ENCODE peak calls at places on chromosomes 1 and 21, in eight cellular contexts. H is fibroblast of lung, O is epithelial cell of proximal tubule, T is sigmoid colon, Z is tibial artery, N is foreskin fibroblast, R is bronchial epithelial cell, G is A549. I is an unnamed sample.

GRCh38 chr1:94044290-94044790 is 76.6 kb downstream of the ABCA4 start:
- DNase-seq in Z (no peak), R (no peak), T (no peak), G (no peak), O (no peak), N (no peak), H (no peak), I (no peak)

GRCh38 chr1:106817626-106818025 is 238.8 kb upstream of the PRMT6 start:
- DNase-seq in N (no peak), Z (no peak), H (no peak), O (no peak), G (no peak), R (no peak), T (no peak), I (no peak)

GRCh38 chr1:238161955-238162354 is 271.2 kb upstream of the ZP4 start:
- DNase-seq in H (no peak), G (no peak), T (no peak), O (no peak), Z (no peak), R (no peak), N (no peak), I (no peak)

GRCh38 chr1:5701642-5702041 is 290.6 kb downstream of the NPHP4 start:
- DNase-seq in N (no peak), O (no peak), T (no peak), G (no peak), H (no peak), Z (no peak), R (no peak), I (no peak)

GRCh38 chr1:32992489-32993214 is 28.0 kb upstream of the RNF19B start:
- DNase-seq in O (no peak), H (peak), N (peak), Z (peak), G (peak), R (peak), T (peak), I (peak)

GRCh38 chr1:84355556-84355955 is 42.7 kb upstream of the DNASE2B start:
- DNase-seq in Z (no peak), O (no peak), T (no peak), H (no peak), N (no peak), R (no peak), G (no peak), I (no peak)

GRCh38 chr1:28456078-28456477 is 49.8 kb upstream of the RCC1 start:
- DNase-seq in R (peak), N (peak), H (peak), O (no peak), T (no peak), G (no peak), Z (no peak), I (peak)

GRCh38 chr21:44455524-44456206 is 355 bp downstream of the LRRC3 start:
- DNase-seq in H (peak), N (peak), G (peak), Z (no peak), R (no peak), O (no peak), T (peak), I (peak)

GRCh38 chr1:221742555-221743415 is 896 bp upstream of the DUSP10 start:
- DNase-seq in N (peak), Z (peak), H (peak), T (peak), G (peak), O (no peak), R (peak), I (peak)

GRCh38 chr1:78274814-78275213 is 216.0 kb upstream of the PTGFR start:
- DNase-seq in T (no peak), R (peak), Z (no peak), N (no peak), H (peak), G (no peak), O (no peak), I (peak)

GRCh38 chr1:245512980-245513578 is 358.3 kb downstream of the KIF26B start:
- DNase-seq in R (no peak), Z (no peak), H (peak), N (no peak), T (no peak), O (no peak), G (no peak), I (no peak)

GRCh38 chr1:205505791-205506190 is 1.3 kb downstream of the CDK18 start:
- DNase-seq in T (peak), H (no peak), G (no peak), N (no peak), R (peak), O (no peak), Z (peak), I (peak)

GRCh38 chr1:108877858-108878257 is 1.1 kb downstream of the GPSM2 start:
- DNase-seq in G (no peak), N (no peak), T (no peak), R (peak), H (peak), Z (no peak), O (no peak), I (no peak)

GRCh38 chr1:24751833-24752232 is 6.6 kb downstream of the CLIC4 start:
- DNase-seq in G (no peak), O (no peak), T (no peak), R (no peak), H (no peak), N (no peak), Z (no peak), I (no peak)

GRCh38 chr1:219528633-219529032 is 84.3 kb downstream of the ZC3H11B start:
- DNase-seq in G (no peak), O (no peak), H (no peak), Z (no peak), N (no peak), T (no peak), R (no peak), I (no peak)

GRCh38 chr1:108130812-108131211 is 69.3 kb downstream of the SLC25A24 start:
- DNase-seq in Z (no peak), N (no peak), O (no peak), T (no peak), G (no peak), H (no peak), R (no peak), I (no peak)

GRCh38 chr1:32101233-32101681 is 6.6 kb upstream of the KPNA6 start:
- DNase-seq in Z (no peak), N (peak), R (peak), O (no peak), G (no peak), T (no peak), H (peak), I (no peak)

GRCh38 chr21:36076878-36077658 is 7.2 kb downstream of the CBR1 start:
- DNase-seq in N (no peak), T (no peak), H (no peak), R (no peak), O (no peak), Z (no peak), G (peak), I (no peak)

GRCh38 chr1:36207339-36207738 is 16.9 kb upstream of the THRAP3 start:
- DNase-seq in Z (peak), N (peak), O (no peak), T (peak), G (peak), R (peak), H (peak), I (peak)

GRCh38 chr1:37765937-37766664 is 1.2 kb upstream of the EPHA10 start:
- DNase-seq in Z (no peak), N (no peak), G (peak), O (no peak), R (no peak), H (no peak), T (no peak), I (no peak)

GRCh38 chr1:26356106-26356505 is 2.2 kb upstream of the CRYBG2 start:
- DNase-seq in N (no peak), Z (no peak), O (no peak), T (no peak), R (no peak), H (no peak), G (no peak), I (peak)

GRCh38 chr21:35643176-35643575 is 417.1 kb downstream of the SETD4 start:
- DNase-seq in O (no peak), G (no peak), N (peak), H (peak), R (peak), T (no peak), Z (no peak), I (peak)

GRCh38 chr1:64912191-64912590 is 54.2 kb downstream of the JAK1 start:
- DNase-seq in O (no peak), G (no peak), N (no peak), T (no peak), R (no peak), Z (no peak), H (no peak), I (no peak)

GRCh38 chr1:23483327-23484252 is at the start of gene ASAP3:
- DNase-seq in G (no peak), T (peak), Z (peak), R (no peak), H (peak), O (no peak), N (peak), I (peak)

GRCh38 chr1:46533179-46533864 is 18.1 kb downstream of the KNCN start:
- DNase-seq in H (peak), T (no peak), G (no peak), N (peak), O (no peak), R (no peak), Z (peak), I (peak)

GRCh38 chr1:6904476-6905170 is 119.4 kb downstream of the CAMTA1 start:
- DNase-seq in R (peak), G (no peak), N (no peak), H (no peak), T (no peak), O (no peak), Z (no peak), I (no peak)

GRCh38 chr1:65148548-65149390 is 766 bp downstream of the AK4 start:
- DNase-seq in O (no peak), H (peak), G (peak), N (peak), T (peak), R (peak), Z (peak), I (peak)

GRCh38 chr1:220430586-220430985 is 97.3 kb upstream of the MARK1 start:
- DNase-seq in O (no peak), T (no peak), Z (no peak), H (no peak), N (no peak), R (no peak), G (no peak), I (no peak)

GRCh38 chr1:65309317-65310077 is at the start of gene DNAJC6:
- DNase-seq in N (peak), G (peak), O (no peak), T (peak), H (peak), R (peak), Z (peak), I (peak)

GRCh38 chr1:234313171-234313570 is 60.1 kb upstream of the COA6 start:
- DNase-seq in Z (no peak), N (no peak), H (no peak), T (no peak), G (no peak), O (no peak), R (peak), I (peak)

GRCh38 chr1:193498088-193498605 is 311.7 kb upstream of the B3GALT2 start:
- DNase-seq in H (no peak), G (no peak), T (no peak), R (no peak), Z (no peak), O (no peak), N (no peak), I (peak)

DNA sequence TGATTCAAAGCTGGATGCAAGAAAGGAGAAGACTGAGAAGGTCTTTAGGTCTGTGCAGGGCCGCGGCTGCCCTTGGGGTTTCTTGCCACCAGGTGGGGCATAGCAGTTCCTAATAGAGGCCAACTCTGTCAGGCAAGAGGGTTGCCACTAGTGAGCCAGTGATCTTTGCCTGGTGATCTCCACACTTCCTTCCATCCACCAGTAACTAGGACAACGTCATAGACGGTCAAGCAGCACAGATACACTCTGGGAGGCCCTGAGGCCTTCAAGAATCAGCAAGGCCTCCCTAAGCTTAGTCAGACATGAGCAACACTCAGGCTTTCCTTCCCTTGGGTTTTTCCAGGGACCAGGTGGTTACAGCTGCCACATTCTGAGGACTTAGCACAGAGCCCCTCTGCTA is 32.9 kb upstream of the ATP2B4 start:
- DNase-seq in R (peak), O (no peak), N (no peak), H (peak), G (peak), Z (no peak), T (peak), I (peak)
- TF ChIP-seq CTCF in R (peak), O (peak), N (peak), H (no peak), G (no peak), Z (no peak), T (no peak), I (peak)

DNA sequence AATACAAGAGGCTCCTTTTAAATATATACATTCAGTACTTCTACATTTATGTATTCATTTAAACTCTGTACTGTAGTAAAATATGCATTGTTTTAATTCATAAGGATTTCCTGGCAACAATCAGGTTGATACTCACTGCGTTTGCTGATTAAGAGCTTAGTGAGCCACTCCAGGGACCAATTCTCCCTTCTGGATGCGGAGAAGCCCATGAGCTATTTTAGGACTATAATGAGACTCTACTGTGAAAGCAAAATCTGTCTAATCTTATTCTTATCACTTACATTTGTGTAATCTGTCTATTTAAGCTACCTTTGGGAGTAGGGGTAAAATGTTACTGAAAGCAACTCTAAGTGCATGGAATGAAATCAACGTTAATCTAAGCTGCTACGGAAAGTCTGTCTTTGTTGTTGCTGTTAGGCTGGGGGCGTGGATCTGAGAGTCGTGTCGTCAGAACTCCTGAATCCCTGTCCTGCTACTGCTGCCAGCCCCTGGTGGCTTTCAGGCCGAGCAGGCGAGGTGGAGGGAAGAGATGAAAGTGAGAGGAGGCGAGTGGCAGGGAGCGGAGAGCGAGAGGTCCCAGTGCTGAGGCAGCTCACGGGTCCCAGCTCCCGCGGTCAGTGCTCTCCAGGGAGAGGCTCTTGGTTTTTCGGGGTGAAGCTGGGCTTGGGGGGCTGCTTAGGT is 53.7 kb downstream of the COQ8A start:
- DNase-seq in N (no peak), G (no peak), R (no peak), Z (no peak), H (no peak), T (peak), O (no peak), I (no peak)
- H3K4me3 ChIP-seq in N (no peak), G (no peak), R (no peak), Z (no peak), H (no peak), T (no peak), O (no peak), I (no peak)

GRCh38 chr1:2591233-2591580 is 4.6 kb downstream of the PRXL2B start:
- DNase-seq in Z (no peak), O (no peak), G (no peak), R (no peak), N (no peak), H (no peak), T (peak), I (no peak)

GRCh38 chr1:2591581-2592261 is 5.1 kb downstream of the PRXL2B start:
- DNase-seq in T (peak), O (no peak), R (no peak), G (no peak), N (no peak), H (no peak), Z (peak), I (no peak)

GRCh38 chr1:2593251-2593878 is 6.8 kb downstream of the PRXL2B start:
- DNase-seq in Z (peak), N (no peak), G (no peak), T (peak), R (no peak), H (no peak), O (no peak), I (no peak)

GRCh38 chr1:2594001-2594640 is 7.5 kb downstream of the PRXL2B start:
- DNase-seq in H (peak), N (peak), G (no peak), O (no peak), R (peak), T (peak), Z (peak), I (peak)

DNA sequence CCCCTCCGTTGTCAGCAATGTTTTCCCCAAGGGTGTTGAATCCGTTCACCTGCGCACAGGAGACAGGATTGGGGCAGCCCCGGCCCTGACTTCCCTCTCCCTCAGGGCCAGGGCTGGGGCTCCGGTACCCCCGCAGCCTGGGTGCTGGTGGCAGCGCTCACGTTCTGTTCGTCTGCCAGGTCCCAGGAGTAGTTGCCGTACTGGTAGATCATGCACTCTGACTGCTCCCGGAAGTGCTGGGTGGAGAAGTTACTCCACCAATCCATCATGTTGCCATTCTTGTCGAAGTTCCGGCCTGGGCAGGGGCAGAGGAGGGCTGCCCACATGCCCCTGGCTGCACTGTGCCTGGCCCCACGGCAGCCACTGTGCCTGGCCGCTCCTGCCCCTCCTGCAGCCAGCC is 6.1 kb downstream of the PRXL2B start:
- DNase-seq in N (no peak), H (no peak), G (no peak), T (peak), Z (no peak), O (no peak), R (no peak), I (peak)
- TF ChIP-seq CTCF in N (no peak), H (no peak), G (no peak), T (no peak), Z (no peak), O (no peak), R (no peak), I (no peak)

GRCh38 chr1:159012495-159012894 is 2.8 kb downstream of the IFI16 start:
- DNase-seq in T (no peak), R (peak), Z (no peak), O (no peak), G (no peak), H (peak), N (no peak), I (peak)
- H3K4me3 ChIP-seq in T (peak), R (peak), Z (peak), O (peak), G (no peak), H (peak), N (peak), I (peak)

GRCh38 chr1:39959651-39960333 is 4.8 kb downstream of the MFSD2A start:
- DNase-seq in R (no peak), Z (no peak), H (no peak), N (no peak), O (no peak), T (no peak), G (no peak), I (no peak)

GRCh38 chr1:39957299-39958020 is 2.5 kb downstream of the MFSD2A start:
- DNase-seq in N (no peak), Z (no peak), T (no peak), H (no peak), R (peak), O (peak), G (no peak), I (peak)

GRCh38 chr1:39962450-39962825 is 7.5 kb downstream of the MFSD2A start:
- DNase-seq in H (no peak), R (no peak), N (no peak), T (no peak), G (no peak), O (no peak), Z (no peak), I (no peak)

GRCh38 chr1:39958801-39959200 is 3.9 kb downstream of the MFSD2A start:
- DNase-seq in N (no peak), T (no peak), Z (no peak), H (no peak), G (no peak), R (no peak), O (no peak), I (no peak)

DNA sequence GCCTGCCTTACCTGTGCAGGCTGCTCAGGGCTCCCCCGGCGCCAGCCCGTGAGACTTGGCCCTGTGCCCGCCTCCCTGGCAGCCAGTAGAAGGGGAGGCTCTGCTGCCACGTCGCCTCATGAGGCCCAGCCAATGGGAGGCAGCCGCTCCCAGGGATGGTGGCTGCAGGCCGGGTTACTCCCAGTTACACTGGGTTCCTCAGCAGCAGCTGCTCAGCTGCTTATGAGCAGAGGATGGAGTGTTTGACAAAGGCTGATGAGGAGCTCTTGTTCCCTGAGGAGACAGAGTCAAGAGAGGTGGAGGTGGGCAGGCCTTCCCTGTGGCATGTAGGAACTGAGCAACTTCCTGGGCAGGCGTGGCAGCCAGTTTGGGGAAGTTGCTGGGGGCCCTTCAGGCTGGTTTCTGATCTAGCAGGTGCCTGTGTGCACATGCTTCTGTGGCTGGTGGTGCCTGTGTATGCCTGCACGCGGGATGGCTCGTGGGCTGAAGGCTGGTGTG is 5.6 kb downstream of the MFSD2A start:
- DNase-seq in H (no peak), T (no peak), G (no peak), Z (no peak), R (peak), N (no peak), O (no peak), I (peak)
- TF ChIP-seq CTCF in H (no peak), T (no peak), G (no peak), Z (no peak), R (no peak), N (no peak), O (no peak), I (no peak)

DNA sequence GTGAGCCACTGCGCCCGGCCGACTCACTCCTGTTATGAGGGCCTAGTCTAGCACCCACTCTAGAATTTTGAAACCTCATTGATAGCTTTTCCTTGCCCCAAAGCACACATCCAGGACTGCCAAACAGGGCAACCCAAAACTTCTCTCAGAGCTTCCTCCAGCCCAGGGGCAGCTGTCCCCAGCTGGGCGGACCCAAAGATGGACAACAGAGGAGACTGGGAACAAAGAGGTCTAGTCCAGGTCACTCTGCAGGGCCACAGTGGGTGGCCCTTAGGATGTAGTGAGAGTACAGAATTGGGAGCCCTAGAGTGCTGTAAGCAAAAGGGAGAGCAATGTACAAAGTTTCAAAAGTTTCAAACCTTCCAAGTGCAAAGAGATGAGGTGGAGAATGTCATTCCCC is 1.2 kb downstream of the CD34 start:
- DNase-seq in N (no peak), H (no peak), Z (no peak), O (no peak), T (no peak), R (no peak), G (no peak), I (no peak)
- H3K4me3 ChIP-seq in N (no peak), H (no peak), Z (peak), O (no peak), T (peak), R (no peak), G (no peak), I (no peak)